ENCODE peak calls at places on chromosome 14, in six cellular contexts. L, Y, T, J, S and U are unnamed samples.

GRCh38 chr14:26403760-26404159 is 194.1 kb downstream of the NOVA1 start:
- DNase-seq in Y (no peak), L (no peak), J (no peak), T (no peak), S (no peak), U (no peak)

GRCh38 chr14:99274346-99275221 is 2.6 kb upstream of the BCL11B start:
- DNase-seq in Y (peak; percentile 65), J (peak; percentile 29), L (peak; percentile 88), S (no peak), T (peak; percentile 77), U (peak; percentile 55)

GRCh38 chr14:49461529-49462401 is 124.4 kb downstream of the RPS29 start:
- DNase-seq in J (peak; percentile 17), S (peak; percentile 43), L (no peak), Y (peak; percentile 33), T (peak; percentile 69), U (peak; percentile 74)

GRCh38 chr14:69372146-69372545 is 26.0 kb downstream of the ERH start:
- DNase-seq in S (no peak), Y (no peak), J (no peak), L (no peak), T (peak; percentile 76), U (no peak)

GRCh38 chr14:57870686-57871457 is 5.0 kb upstream of the SLC35F4 start:
- DNase-seq in Y (no peak), L (no peak), S (no peak), T (no peak), J (no peak), U (no peak)

GRCh38 chr14:106652494-106652893 is 1126.1 kb downstream of the TMEM121 start:
- DNase-seq in S (peak; percentile 42), T (no peak), L (no peak), J (no peak), Y (no peak), U (no peak)

GRCh38 chr14:105180598-105181528 is at the start of gene NUDT14:
- DNase-seq in Y (peak; percentile 96), L (peak; percentile 92), J (peak; percentile 91), S (no peak), T (no peak), U (no peak)

GRCh38 chr14:77791225-77791600 is 8.7 kb upstream of the ADCK1 start:
- DNase-seq in J (no peak), S (no peak), Y (no peak), T (peak; percentile 20), L (no peak), U (no peak)

GRCh38 chr14:25150401-25150800 is 100.5 kb upstream of the STXBP6 start:
- DNase-seq in J (no peak), S (no peak), L (no peak), Y (no peak), T (no peak), U (no peak)

GRCh38 chr14:25150934-25151790 is 101.2 kb upstream of the STXBP6 start:
- DNase-seq in L (no peak), S (peak; percentile 1), Y (peak; percentile 33), J (peak; percentile 18), T (peak; percentile 72), U (peak; percentile 26)
- TF ChIP-seq GABPA in L (no peak), S (no peak), Y (no peak), J (no peak), T (no peak), U (no peak)

GRCh38 chr14:52399886-52400599 is 85.9 kb downstream of the PTGER2 start:
- DNase-seq in S (no peak), L (no peak), J (no peak), Y (no peak), T (no peak), U (peak; percentile 34)

GRCh38 chr14:52400846-52401245 is 86.7 kb downstream of the PTGER2 start:
- DNase-seq in J (no peak), S (peak; percentile 20), L (no peak), Y (no peak), T (no peak), U (peak; percentile 25)

GRCh38 chr14:52405314-52405713 is 91.2 kb downstream of the PTGER2 start:
- DNase-seq in S (no peak), L (no peak), J (no peak), Y (no peak), T (no peak), U (no peak)

GRCh38 chr14:52399104-52399503 is 85.0 kb downstream of the PTGER2 start:
- DNase-seq in S (no peak), L (no peak), Y (no peak), J (no peak), T (no peak), U (no peak)

DNA sequence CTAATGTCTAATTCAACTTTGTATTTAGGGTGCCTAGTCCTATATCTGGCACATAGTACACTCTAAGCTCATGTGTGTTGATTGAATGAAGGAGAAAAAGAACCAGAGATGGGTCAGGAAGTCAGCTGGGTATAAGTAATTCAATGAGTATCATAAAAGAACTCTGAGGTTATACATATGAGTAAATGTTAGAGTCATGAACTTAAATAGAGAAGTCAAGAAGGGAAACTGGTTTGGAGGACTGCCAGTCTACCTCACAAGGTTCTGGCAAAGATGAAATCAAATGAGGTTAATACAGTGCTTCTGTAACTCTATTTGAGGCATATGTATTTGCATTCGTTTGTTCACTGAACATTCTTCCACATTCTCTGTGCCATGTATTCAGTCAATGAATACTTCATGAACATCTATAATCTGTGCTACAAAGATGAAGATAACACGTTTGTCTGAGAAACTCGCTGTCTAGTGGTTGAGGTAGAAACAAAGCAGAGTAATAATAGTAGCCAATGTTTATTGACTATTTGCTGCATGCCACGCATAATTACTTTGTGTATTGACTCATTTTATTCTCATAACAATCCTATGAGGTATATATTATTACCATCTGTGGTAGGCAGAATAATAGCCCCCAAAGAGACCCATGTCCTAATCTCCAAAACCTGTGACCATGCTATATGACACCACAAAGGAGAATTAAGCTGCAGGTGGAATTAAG is 88.9 kb downstream of the PTGER2 start:
- DNase-seq in J (no peak), S (peak; percentile 21), Y (no peak), T (no peak), L (no peak), U (no peak)
- TF ChIP-seq GABPA in J (no peak), S (no peak), Y (no peak), T (no peak), L (no peak), U (no peak)

DNA sequence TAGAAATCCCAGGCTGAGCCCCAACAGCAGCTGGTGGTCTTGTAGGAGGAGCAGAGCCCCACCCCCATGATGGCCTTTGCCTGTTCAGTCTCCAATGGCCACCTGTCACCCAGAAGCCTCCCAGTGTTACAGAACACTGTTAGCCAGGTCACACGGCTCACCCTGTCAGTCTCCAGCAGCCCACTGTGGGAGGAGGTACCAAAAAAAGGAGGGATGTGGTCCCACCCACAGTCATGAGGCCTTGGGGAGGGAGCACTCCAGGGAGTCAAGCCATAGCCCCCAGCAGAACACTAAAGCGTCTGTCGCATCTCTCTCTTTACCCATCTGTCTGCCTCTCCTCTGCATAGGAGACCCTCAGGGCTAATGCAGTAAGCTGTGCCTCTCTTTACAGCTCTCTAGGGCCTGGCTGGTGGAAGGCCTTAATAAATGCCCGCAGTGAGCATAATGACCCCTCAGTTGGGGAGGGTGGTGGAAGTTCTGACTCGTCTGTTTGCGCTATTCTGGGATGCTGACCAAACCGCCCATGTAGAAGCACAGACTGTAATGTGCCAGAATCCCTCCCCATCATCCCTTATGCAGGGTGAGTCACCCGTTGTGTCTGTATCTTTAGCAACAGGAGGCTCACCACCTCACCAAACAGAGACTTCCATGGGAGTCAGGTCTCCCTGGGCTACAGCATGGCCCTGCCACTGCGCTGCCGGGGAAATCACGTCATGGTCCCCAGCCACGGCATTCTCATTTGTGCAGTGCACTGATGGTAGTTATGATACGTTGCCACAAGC is 14.6 kb downstream of the C14orf132 start:
- DNase-seq in J (no peak), T (no peak), S (no peak), L (peak; percentile 35), Y (peak; percentile 47), U (no peak)
- TF ChIP-seq GABPA in J (no peak), T (no peak), S (no peak), L (no peak), Y (no peak), U (no peak)

DNA sequence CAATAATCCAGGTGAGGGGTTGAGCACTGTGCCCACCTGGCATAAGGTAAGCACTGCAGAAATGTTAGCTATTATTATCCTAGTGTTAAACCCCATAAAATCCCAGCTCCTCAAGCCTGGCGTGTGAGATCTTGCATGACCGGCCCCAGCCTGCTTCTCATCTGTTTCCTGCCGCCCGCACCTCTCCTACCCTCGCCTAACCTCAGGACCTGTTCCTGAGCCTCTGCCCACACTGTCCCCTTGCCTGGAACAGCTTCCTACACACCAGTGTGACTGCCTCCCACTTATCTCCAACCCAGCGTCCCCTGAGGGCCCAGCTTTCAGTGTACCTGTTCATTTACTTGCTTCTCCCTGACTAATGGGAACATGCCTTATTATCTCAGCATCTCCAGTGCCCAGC is 24.7 kb downstream of the ISCA2 start:
- DNase-seq in L (no peak), J (no peak), Y (no peak), S (no peak), T (no peak), U (no peak)
- TF ChIP-seq GABPA in L (no peak), J (no peak), Y (no peak), S (no peak), T (no peak), U (no peak)